ENCODE peak calls at places on chromosomes 1 and 21, in four cellular contexts. Z is NCI-H774, G is left ventricle myocardium superior, N is NCI-H1436 treated with DMSO at 0.1 percent for 48 hours. B is an unnamed sample.

GRCh38 chr1:50704126-50704525 is 255.9 kb downstream of the FAF1 start:
- DNase-seq in Z (peak), G (no peak), N (no peak), B (peak)

GRCh38 chr1:81420760-81421159 is 380.0 kb upstream of the ADGRL2 start:
- DNase-seq in Z (no peak), G (no peak), N (no peak), B (no peak)

GRCh38 chr1:2049517-2050481 is at the start of gene PRKCZ:
- DNase-seq in Z (peak), G (peak), N (peak), B (peak)

GRCh38 chr1:11499825-11500331 is 20.9 kb downstream of the DISP3 start:
- DNase-seq in Z (no peak), G (no peak), N (no peak), B (no peak)

GRCh38 chr1:25799346-25799720 is 660 bp upstream of the SELENON start:
- DNase-seq in Z (no peak), G (no peak), N (no peak), B (no peak)

GRCh38 chr21:40471103-40471502 is 375.9 kb downstream of the DSCAM start:
- DNase-seq in Z (no peak), G (no peak), N (no peak), B (no peak)

GRCh38 chr21:44606495-44606894 is 5.4 kb upstream of the KRTAP10-8 start:
- DNase-seq in Z (no peak), G (no peak), N (no peak), B (no peak)

GRCh38 chr1:160189649-160190625 is at the start of gene CASQ1:
- DNase-seq in Z (no peak), G (peak), N (no peak), B (no peak)

B was measured in SW480.